ENCODE peak calls at places on chromosomes 1 and 21, in eight cellular contexts. J is stimulated activated CD4-positive, alpha-beta T cell treated with anti-CD3 and anti-CD28 coated beads, Interleukin-12 subunit alpha, Interleukin-12 subunit beta, amount 100 ng/mL, for 48 hours; K is AG09319; D is nephron progenitor cell; V is kidney glomerular epithelial cell; I is NCI-H510A; T is left lobe of liver; Z is progenitor cell of endocrine pancreas. Q is an unnamed sample.

GRCh38 chr21:27143476-27143875 is 176.6 kb upstream of the ADAMTS5 start:
- DNase-seq in J (no peak), V (no peak), D (no peak), T (no peak), I (no peak), Z (no peak), K (no peak), Q (no peak)

GRCh38 chr1:2514863-2515762 is 11.3 kb downstream of the PANK4 start:
- DNase-seq in K (no peak), T (no peak), V (no peak), Z (no peak), D (no peak), I (no peak), J (no peak), Q (no peak)

GRCh38 chr21:35142036-35142825 is 93.1 kb upstream of the RUNX1 start:
- DNase-seq in J (no peak), V (no peak), Z (no peak), I (no peak), D (no peak), K (no peak), T (no peak), Q (no peak)

GRCh38 chr1:226679303-226679702 is 59.8 kb downstream of the ITPKB start:
- DNase-seq in I (no peak), K (no peak), D (no peak), V (no peak), T (no peak), Z (no peak), J (no peak), Q (no peak)

GRCh38 chr1:117600966-117601365 is 4.9 kb upstream of the TENT5C start:
- DNase-seq in D (no peak), J (no peak), K (no peak), T (peak), Z (no peak), I (no peak), V (no peak), Q (no peak)

GRCh38 chr21:42289926-42290325 is 25.3 kb downstream of the TFF3 start:
- DNase-seq in Z (no peak), I (no peak), J (no peak), T (peak), V (no peak), D (no peak), K (no peak), Q (no peak)

GRCh38 chr1:110214454-110215404 is 4.6 kb downstream of the KCNC4 start:
- DNase-seq in J (no peak), V (no peak), I (no peak), K (no peak), Z (no peak), D (no peak), T (peak), Q (no peak)

GRCh38 chr21:35597750-35598339 is 462.5 kb downstream of the SETD4 start:
- DNase-seq in T (no peak), V (no peak), I (no peak), K (no peak), D (no peak), J (no peak), Z (no peak), Q (no peak)

GRCh38 chr1:6614019-6614952 is 755 bp downstream of the PHF13 start:
- DNase-seq in J (peak), K (no peak), D (peak), V (peak), I (peak), T (peak), Z (peak), Q (peak)

GRCh38 chr1:109618614-109619404 is 607 bp downstream of the GNAT2 start:
- DNase-seq in K (no peak), D (no peak), T (peak), J (no peak), I (no peak), Z (no peak), V (no peak), Q (no peak)

GRCh38 chr1:93673159-93673657 is 8.4 kb downstream of the BCAR3 start:
- DNase-seq in D (no peak), I (no peak), J (no peak), T (no peak), V (no peak), Z (no peak), K (no peak), Q (no peak)

GRCh38 chr1:226627050-226627755 is 78.6 kb downstream of the STUM start:
- DNase-seq in J (no peak), Z (no peak), T (no peak), D (no peak), V (no peak), K (no peak), I (no peak), Q (no peak)

GRCh38 chr1:212612251-212612961 is 3.8 kb downstream of the ATF3 start:
- DNase-seq in T (no peak), D (no peak), V (no peak), Z (no peak), J (no peak), I (no peak), K (no peak), Q (no peak)

GRCh38 chr1:226365831-226366231 is 42.1 kb downstream of the PARP1 start:
- DNase-seq in Z (no peak), I (no peak), D (no peak), J (no peak), K (peak), V (peak), T (no peak), Q (no peak)

GRCh38 chr1:175599212-175599681 is 144.1 kb downstream of the TNR start:
- DNase-seq in Z (peak), I (no peak), J (no peak), K (no peak), V (no peak), D (peak), T (no peak), Q (peak)

GRCh38 chr1:56417636-56418035 is 161.7 kb downstream of the PLPP3 start:
- DNase-seq in D (no peak), J (no peak), I (no peak), T (no peak), Z (no peak), K (no peak), V (no peak), Q (no peak)

GRCh38 chr1:245871881-245872280 is 635.2 kb downstream of the SMYD3 start:
- DNase-seq in Z (no peak), K (peak), T (no peak), V (no peak), D (no peak), J (no peak), I (no peak), Q (no peak)

GRCh38 chr1:114320586-114320985 is 166.9 kb upstream of the SYT6 start:
- DNase-seq in D (no peak), J (no peak), T (no peak), V (peak), I (no peak), K (no peak), Z (no peak), Q (no peak)

GRCh38 chr1:66327582-66327981 is 206.4 kb upstream of the SGIP1 start:
- DNase-seq in J (no peak), D (no peak), K (no peak), I (no peak), T (no peak), Z (no peak), V (no peak), Q (no peak)

Q was measured in neural progenitor cell.